ENCODE peak calls at places on chromosome 6, in nine cellular contexts. One of them, this sample, is unnamed.

GRCh38 chr6:148192310-148192709 is 150.3 kb upstream of the SASH1 start:
- DNase-seq in cardiac fibroblast: peak; percentile 81
- DNase-seq in dorsolateral prefrontal cortex: no peak
- DNase-seq in neural crest cell: no peak
- DNase-seq in pancreas: no peak
- DNase-seq in fibroblast of pulmonary artery: no peak
- DNase-seq in GM12864: no peak
- DNase-seq in endothelial cell: no peak
- DNase-seq in Peyer's patch: no peak
- DNase-seq in this sample: no peak

GRCh38 chr6:126048635-126049034 is 62.3 kb downstream of the TRMT11 start:
- DNase-seq in cardiac fibroblast: no peak
- DNase-seq in dorsolateral prefrontal cortex: no peak
- DNase-seq in neural crest cell: no peak
- DNase-seq in pancreas: no peak
- DNase-seq in fibroblast of pulmonary artery: no peak
- DNase-seq in GM12864: no peak
- DNase-seq in endothelial cell: no peak
- DNase-seq in Peyer's patch: no peak
- DNase-seq in this sample: no peak

GRCh38 chr6:166830185-166830890 is 126.0 kb downstream of the RNASET2 start:
- DNase-seq in cardiac fibroblast: no peak
- DNase-seq in dorsolateral prefrontal cortex: no peak
- DNase-seq in neural crest cell: no peak
- DNase-seq in pancreas: no peak
- DNase-seq in fibroblast of pulmonary artery: no peak
- DNase-seq in GM12864: peak; percentile 82
- DNase-seq in endothelial cell: no peak
- DNase-seq in Peyer's patch: no peak
- DNase-seq in this sample: peak; percentile 81

GRCh38 chr6:169990095-169991030 is 238.9 kb downstream of the ERMARD start:
- DNase-seq in cardiac fibroblast: no peak
- DNase-seq in dorsolateral prefrontal cortex: peak; percentile 37
- DNase-seq in neural crest cell: no peak
- DNase-seq in pancreas: peak; percentile 44
- DNase-seq in fibroblast of pulmonary artery: no peak
- DNase-seq in GM12864: peak; percentile 12
- DNase-seq in endothelial cell: no peak
- DNase-seq in Peyer's patch: peak; percentile 58
- DNase-seq in this sample: peak; percentile 74

GRCh38 chr6:42979523-42980177 is 669 bp upstream of the PEX6 start:
- DNase-seq in cardiac fibroblast: peak; percentile 56
- DNase-seq in dorsolateral prefrontal cortex: no peak
- DNase-seq in neural crest cell: peak; percentile 8
- DNase-seq in pancreas: no peak
- DNase-seq in fibroblast of pulmonary artery: peak; percentile 47
- DNase-seq in GM12864: no peak
- DNase-seq in endothelial cell: no peak
- DNase-seq in Peyer's patch: no peak
- DNase-seq in this sample: no peak

GRCh38 chr6:64505312-64505711 is 869.7 kb downstream of the PHF3 start:
- DNase-seq in cardiac fibroblast: peak; percentile 8
- DNase-seq in dorsolateral prefrontal cortex: no peak
- DNase-seq in neural crest cell: peak; percentile 24
- DNase-seq in pancreas: peak; percentile 48
- DNase-seq in fibroblast of pulmonary artery: peak; percentile 11
- DNase-seq in GM12864: no peak
- DNase-seq in endothelial cell: peak; percentile 33
- DNase-seq in Peyer's patch: no peak
- DNase-seq in this sample: peak; percentile 6

GRCh38 chr6:143579703-143580102 is 68.2 kb upstream of the FUCA2 start:
- DNase-seq in cardiac fibroblast: peak; percentile 97
- DNase-seq in dorsolateral prefrontal cortex: no peak
- DNase-seq in neural crest cell: no peak
- DNase-seq in pancreas: no peak
- DNase-seq in fibroblast of pulmonary artery: peak; percentile 97
- DNase-seq in GM12864: no peak
- DNase-seq in endothelial cell: no peak
- DNase-seq in Peyer's patch: no peak
- DNase-seq in this sample: no peak

GRCh38 chr6:141203902-141204575 is 928.7 kb upstream of the GJE1 start:
- DNase-seq in cardiac fibroblast: peak; percentile 67
- DNase-seq in dorsolateral prefrontal cortex: no peak
- DNase-seq in neural crest cell: no peak
- DNase-seq in pancreas: no peak
- DNase-seq in fibroblast of pulmonary artery: peak; percentile 40
- DNase-seq in GM12864: no peak
- DNase-seq in endothelial cell: no peak
- DNase-seq in Peyer's patch: no peak
- DNase-seq in this sample: no peak

GRCh38 chr6:141153563-141153962 is 979.2 kb upstream of the GJE1 start:
- DNase-seq in cardiac fibroblast: no peak
- DNase-seq in dorsolateral prefrontal cortex: no peak
- DNase-seq in neural crest cell: no peak
- DNase-seq in pancreas: no peak
- DNase-seq in fibroblast of pulmonary artery: no peak
- DNase-seq in GM12864: no peak
- DNase-seq in endothelial cell: no peak
- DNase-seq in Peyer's patch: no peak
- DNase-seq in this sample: no peak

GRCh38 chr6:132365319-132365907 is 35.9 kb downstream of the MOXD1 start:
- DNase-seq in cardiac fibroblast: no peak
- DNase-seq in dorsolateral prefrontal cortex: no peak
- DNase-seq in neural crest cell: no peak
- DNase-seq in pancreas: no peak
- DNase-seq in fibroblast of pulmonary artery: no peak
- DNase-seq in GM12864: peak; percentile 74
- DNase-seq in endothelial cell: no peak
- DNase-seq in Peyer's patch: no peak
- DNase-seq in this sample: peak; percentile 67

GRCh38 chr6:44203955-44204354 is 12.8 kb upstream of the MYMX start:
- DNase-seq in cardiac fibroblast: no peak
- DNase-seq in dorsolateral prefrontal cortex: no peak
- DNase-seq in neural crest cell: no peak
- DNase-seq in pancreas: no peak
- DNase-seq in fibroblast of pulmonary artery: no peak
- DNase-seq in GM12864: no peak
- DNase-seq in endothelial cell: no peak
- DNase-seq in Peyer's patch: no peak
- DNase-seq in this sample: no peak

GRCh38 chr6:140178550-140179334 is 804.3 kb upstream of the CITED2 start:
- DNase-seq in cardiac fibroblast: peak; percentile 73
- DNase-seq in dorsolateral prefrontal cortex: no peak
- DNase-seq in neural crest cell: no peak
- DNase-seq in pancreas: no peak
- DNase-seq in fibroblast of pulmonary artery: peak; percentile 61
- DNase-seq in GM12864: no peak
- DNase-seq in endothelial cell: no peak
- DNase-seq in Peyer's patch: no peak
- DNase-seq in this sample: no peak

GRCh38 chr6:70103798-70104197 is 199.1 kb downstream of the COL9A1 start:
- DNase-seq in cardiac fibroblast: no peak
- DNase-seq in dorsolateral prefrontal cortex: no peak
- DNase-seq in neural crest cell: no peak
- DNase-seq in pancreas: no peak
- DNase-seq in fibroblast of pulmonary artery: no peak
- DNase-seq in GM12864: no peak
- DNase-seq in endothelial cell: no peak
- DNase-seq in Peyer's patch: no peak
- DNase-seq in this sample: no peak

GRCh38 chr6:43205849-43206248 is 23.4 kb downstream of the DNPH1 start:
- DNase-seq in cardiac fibroblast: no peak
- DNase-seq in dorsolateral prefrontal cortex: peak; percentile 26
- DNase-seq in neural crest cell: no peak
- DNase-seq in pancreas: no peak
- DNase-seq in fibroblast of pulmonary artery: no peak
- DNase-seq in GM12864: no peak
- DNase-seq in endothelial cell: no peak
- DNase-seq in Peyer's patch: no peak
- DNase-seq in this sample: no peak

GRCh38 chr6:109322825-109323580 is 59.3 kb downstream of the CD164 start:
- DNase-seq in cardiac fibroblast: no peak
- DNase-seq in dorsolateral prefrontal cortex: no peak
- DNase-seq in neural crest cell: no peak
- DNase-seq in pancreas: no peak
- DNase-seq in fibroblast of pulmonary artery: peak; percentile 3
- DNase-seq in GM12864: peak; percentile 33
- DNase-seq in endothelial cell: no peak
- DNase-seq in Peyer's patch: no peak
- DNase-seq in this sample: no peak

GRCh38 chr6:151009576-151009975 is 144.1 kb downstream of the MTHFD1L start:
- DNase-seq in cardiac fibroblast: no peak
- DNase-seq in dorsolateral prefrontal cortex: no peak
- DNase-seq in neural crest cell: no peak
- DNase-seq in pancreas: no peak
- DNase-seq in fibroblast of pulmonary artery: no peak
- DNase-seq in GM12864: no peak
- DNase-seq in endothelial cell: no peak
- DNase-seq in Peyer's patch: no peak
- DNase-seq in this sample: no peak
- TF ChIP-seq CTCF in cardiac fibroblast: no peak
- TF ChIP-seq CTCF in dorsolateral prefrontal cortex: no peak
- TF ChIP-seq CTCF in neural crest cell: no peak
- TF ChIP-seq CTCF in pancreas: no peak
- TF ChIP-seq CTCF in fibroblast of pulmonary artery: no peak
- TF ChIP-seq CTCF in GM12864: no peak
- TF ChIP-seq CTCF in endothelial cell: no peak
- TF ChIP-seq CTCF in Peyer's patch: no peak
- TF ChIP-seq CTCF in this sample: no peak

DNA sequence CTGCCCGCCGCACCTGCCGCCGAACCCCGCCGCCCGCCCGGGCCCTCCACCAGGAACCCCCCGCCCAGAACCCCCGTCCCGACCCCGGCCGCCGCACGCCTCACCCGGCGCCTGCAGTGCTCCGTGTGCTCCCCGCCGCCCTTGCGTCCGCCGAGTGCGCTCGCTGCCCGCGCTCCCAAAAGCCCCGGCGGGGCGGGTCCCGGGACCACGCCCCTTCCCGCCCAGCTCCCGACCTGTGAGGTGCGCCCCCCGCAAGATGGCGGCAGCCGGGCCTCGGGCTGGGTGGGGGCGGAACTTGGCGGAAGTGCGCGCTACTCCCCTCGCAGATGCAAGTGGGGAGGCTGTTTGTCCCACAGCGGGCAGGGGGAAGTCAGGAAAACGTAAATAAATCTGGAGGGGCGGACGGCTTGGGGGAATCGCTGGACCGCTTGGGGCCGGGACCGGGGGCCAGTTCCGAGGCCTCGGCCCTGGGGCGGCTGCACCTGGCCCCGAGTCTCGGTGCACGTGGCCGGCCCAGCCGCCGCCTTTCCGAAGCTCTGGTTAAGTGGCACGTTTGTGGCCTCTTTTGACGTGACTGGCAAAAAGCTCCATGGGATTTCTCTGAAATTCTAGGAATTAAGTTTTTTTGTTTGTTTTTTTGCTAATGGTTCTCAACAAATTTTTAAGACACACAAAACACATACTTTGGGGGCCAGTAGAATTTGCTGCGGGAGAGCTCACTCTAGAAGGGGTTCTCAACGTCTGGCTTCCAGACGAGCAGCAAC is at the start of gene EZR:
- DNase-seq in cardiac fibroblast: peak; percentile 56
- DNase-seq in dorsolateral prefrontal cortex: peak; percentile 49
- DNase-seq in neural crest cell: peak; percentile 50
- DNase-seq in pancreas: peak; percentile 92
- DNase-seq in fibroblast of pulmonary artery: peak; percentile 70
- DNase-seq in GM12864: no peak
- DNase-seq in endothelial cell: peak; percentile 73
- DNase-seq in Peyer's patch: peak; percentile 95
- DNase-seq in this sample: peak; percentile 97
- TF ChIP-seq CTCF in cardiac fibroblast: no peak
- TF ChIP-seq CTCF in dorsolateral prefrontal cortex: no peak
- TF ChIP-seq CTCF in neural crest cell: no peak
- TF ChIP-seq CTCF in pancreas: no peak
- TF ChIP-seq CTCF in fibroblast of pulmonary artery: no peak
- TF ChIP-seq CTCF in GM12864: no peak
- TF ChIP-seq CTCF in endothelial cell: no peak
- TF ChIP-seq CTCF in Peyer's patch: peak; percentile 16
- TF ChIP-seq CTCF in this sample: no peak

DNA sequence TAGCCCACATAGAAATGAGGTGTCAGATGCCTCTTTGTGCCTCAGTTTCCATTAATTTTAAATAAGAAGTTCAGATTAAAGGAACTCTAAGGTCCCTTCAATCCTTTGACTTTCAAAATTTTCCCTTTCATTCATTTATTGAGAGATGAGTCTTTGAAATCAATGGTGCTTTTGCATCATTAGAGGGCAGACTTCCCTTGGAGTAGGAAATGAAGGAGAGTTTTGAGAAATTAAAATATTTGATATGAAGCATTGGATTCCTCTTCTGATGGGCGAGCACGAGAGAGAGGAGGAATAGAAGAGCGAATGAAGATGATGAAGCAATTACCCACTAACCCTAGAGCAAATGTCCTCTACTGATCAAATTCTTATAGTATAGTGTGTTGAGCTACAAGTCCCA is 105.7 kb downstream of the EDN1 start:
- DNase-seq in cardiac fibroblast: peak; percentile 33
- DNase-seq in dorsolateral prefrontal cortex: no peak
- DNase-seq in neural crest cell: no peak
- DNase-seq in pancreas: no peak
- DNase-seq in fibroblast of pulmonary artery: peak; percentile 48
- DNase-seq in GM12864: no peak
- DNase-seq in endothelial cell: no peak
- DNase-seq in Peyer's patch: no peak
- DNase-seq in this sample: no peak
- TF ChIP-seq CTCF in cardiac fibroblast: peak; percentile 25
- TF ChIP-seq CTCF in dorsolateral prefrontal cortex: no peak
- TF ChIP-seq CTCF in neural crest cell: no peak
- TF ChIP-seq CTCF in pancreas: no peak
- TF ChIP-seq CTCF in fibroblast of pulmonary artery: peak; percentile 40
- TF ChIP-seq CTCF in GM12864: no peak
- TF ChIP-seq CTCF in endothelial cell: no peak
- TF ChIP-seq CTCF in Peyer's patch: no peak
- TF ChIP-seq CTCF in this sample: no peak

GRCh38 chr6:117549606-117550005 is 52.7 kb downstream of the GOPC start:
- DNase-seq in cardiac fibroblast: no peak
- DNase-seq in dorsolateral prefrontal cortex: no peak
- DNase-seq in neural crest cell: no peak
- DNase-seq in pancreas: no peak
- DNase-seq in fibroblast of pulmonary artery: no peak
- DNase-seq in GM12864: no peak
- DNase-seq in endothelial cell: no peak
- DNase-seq in Peyer's patch: no peak
- DNase-seq in this sample: no peak

GRCh38 chr6:117546674-117547073 is 55.6 kb downstream of the GOPC start:
- DNase-seq in cardiac fibroblast: no peak
- DNase-seq in dorsolateral prefrontal cortex: no peak
- DNase-seq in neural crest cell: no peak
- DNase-seq in pancreas: no peak
- DNase-seq in fibroblast of pulmonary artery: no peak
- DNase-seq in GM12864: no peak
- DNase-seq in endothelial cell: no peak
- DNase-seq in Peyer's patch: no peak
- DNase-seq in this sample: no peak

GRCh38 chr6:117550078-117550600 is 52.2 kb downstream of the GOPC start:
- DNase-seq in cardiac fibroblast: no peak
- DNase-seq in dorsolateral prefrontal cortex: no peak
- DNase-seq in neural crest cell: no peak
- DNase-seq in pancreas: no peak
- DNase-seq in fibroblast of pulmonary artery: no peak
- DNase-seq in GM12864: no peak
- DNase-seq in endothelial cell: no peak
- DNase-seq in Peyer's patch: no peak
- DNase-seq in this sample: no peak

GRCh38 chr6:117548797-117549301 is 53.5 kb downstream of the GOPC start:
- DNase-seq in cardiac fibroblast: peak; percentile 85
- DNase-seq in dorsolateral prefrontal cortex: no peak
- DNase-seq in neural crest cell: no peak
- DNase-seq in pancreas: no peak
- DNase-seq in fibroblast of pulmonary artery: peak; percentile 77
- DNase-seq in GM12864: no peak
- DNase-seq in endothelial cell: no peak
- DNase-seq in Peyer's patch: no peak
- DNase-seq in this sample: no peak

GRCh38 chr6:117547688-117548621 is 54.4 kb downstream of the GOPC start:
- DNase-seq in cardiac fibroblast: no peak
- DNase-seq in dorsolateral prefrontal cortex: peak; percentile 73
- DNase-seq in neural crest cell: no peak
- DNase-seq in pancreas: peak; percentile 64
- DNase-seq in fibroblast of pulmonary artery: peak; percentile 50
- DNase-seq in GM12864: no peak
- DNase-seq in endothelial cell: no peak
- DNase-seq in Peyer's patch: peak; percentile 68
- DNase-seq in this sample: peak; percentile 52
- TF ChIP-seq CTCF in cardiac fibroblast: no peak
- TF ChIP-seq CTCF in dorsolateral prefrontal cortex: no peak
- TF ChIP-seq CTCF in neural crest cell: no peak
- TF ChIP-seq CTCF in pancreas: no peak
- TF ChIP-seq CTCF in fibroblast of pulmonary artery: no peak
- TF ChIP-seq CTCF in GM12864: no peak
- TF ChIP-seq CTCF in endothelial cell: no peak
- TF ChIP-seq CTCF in Peyer's patch: no peak
- TF ChIP-seq CTCF in this sample: no peak